ENCODE peak calls at places on chromosomes 6 and 20, in six cellular contexts. Q is HCEC 1CT, A is nucleus accumbens, I is HL-60, S is cardiac muscle cell, K is tibial artery. G is an unnamed sample.

GRCh38 chr6:79076160-79076559 is 1.9 kb downstream of the PHIP start:
- DNase-seq in K (no peak), I (no peak), Q (peak; percentile 13), A (no peak), S (no peak), G (peak; percentile 34)

GRCh38 chr6:148523551-148523950 is 180.9 kb downstream of the SASH1 start:
- DNase-seq in Q (no peak), S (peak; percentile 44), K (no peak), I (no peak), A (no peak), G (no peak)

GRCh38 chr6:49546371-49546770 is 4.1 kb upstream of the C6orf141 start:
- DNase-seq in S (no peak), K (no peak), Q (no peak), A (no peak), I (no peak), G (no peak)

GRCh38 chr6:73579851-73580246 is 59.0 kb upstream of the EEF1A1 start:
- DNase-seq in I (peak; percentile 26), K (peak; percentile 26), A (no peak), Q (peak; percentile 94), S (no peak), G (no peak)

GRCh38 chr6:32982084-32982701 is 13.8 kb downstream of the BRD2 start:
- DNase-seq in A (no peak), I (no peak), S (no peak), Q (no peak), K (no peak), G (no peak)

GRCh38 chr6:589090-589489 is 67.8 kb downstream of the HUS1B start:
- DNase-seq in Q (no peak), I (no peak), K (no peak), S (no peak), A (no peak), G (no peak)

GRCh38 chr6:166364480-166364879 is 18.3 kb downstream of the MPC1 start:
- DNase-seq in K (no peak), S (peak; percentile 76), I (no peak), Q (no peak), A (no peak), G (no peak)

GRCh38 chr6:107560657-107561056 is 70.7 kb downstream of the SOBP start:
- DNase-seq in A (no peak), S (no peak), K (no peak), I (no peak), Q (no peak), G (no peak)

GRCh38 chr6:157496534-157497095 is 115.6 kb downstream of the ZDHHC14 start:
- DNase-seq in K (no peak), Q (no peak), I (no peak), S (no peak), A (no peak), G (peak; percentile 92)

GRCh38 chr20:22346716-22347115 is 237.7 kb downstream of the FOXA2 start:
- DNase-seq in S (no peak), I (peak; percentile 27), K (no peak), A (no peak), Q (no peak), G (no peak)

GRCh38 chr20:23336476-23336875 is 14.1 kb upstream of the NXT1 start:
- DNase-seq in I (no peak), A (no peak), K (no peak), Q (no peak), S (no peak), G (no peak)

GRCh38 chr6:89581669-89582068 is 56.9 kb downstream of the LYRM2 start:
- DNase-seq in K (no peak), A (no peak), I (no peak), S (no peak), Q (no peak), G (no peak)